ENCODE peak calls at places on chromosomes 2 and 18, in five cellular contexts. One of them, this sample, is unnamed.

GRCh38 chr18:10490401-10491289 is 35.2 kb upstream of the NAPG start:
- DNase-seq in stomach: no peak
- DNase-seq in tibial nerve: no peak
- DNase-seq in A549: peak
- DNase-seq in transverse colon: peak
- DNase-seq in this sample: no peak

GRCh38 chr2:113407446-113408099 is 29.9 kb upstream of the ZNG1B start:
- DNase-seq in stomach: no peak
- DNase-seq in tibial nerve: no peak
- DNase-seq in A549: peak
- DNase-seq in transverse colon: no peak
- DNase-seq in this sample: no peak

GRCh38 chr2:45905643-45905969 is 254.1 kb downstream of the PRKCE start:
- DNase-seq in stomach: no peak
- DNase-seq in tibial nerve: no peak
- DNase-seq in A549: no peak
- DNase-seq in transverse colon: no peak
- DNase-seq in this sample: no peak

GRCh38 chr18:34738173-34738894 is 28.2 kb downstream of the DTNA start:
- DNase-seq in stomach: no peak
- DNase-seq in tibial nerve: no peak
- DNase-seq in A549: peak
- DNase-seq in transverse colon: no peak
- DNase-seq in this sample: no peak

GRCh38 chr2:50368361-50368760 is 663.6 kb downstream of the NRXN1 start:
- DNase-seq in stomach: no peak
- DNase-seq in tibial nerve: no peak
- DNase-seq in A549: no peak
- DNase-seq in transverse colon: no peak
- DNase-seq in this sample: no peak

GRCh38 chr2:237072067-237072931 is 13.4 kb upstream of the COPS8 start:
- DNase-seq in stomach: peak
- DNase-seq in tibial nerve: peak
- DNase-seq in A549: peak
- DNase-seq in transverse colon: peak
- DNase-seq in this sample: no peak

GRCh38 chr18:37299471-37300304 is 265.9 kb downstream of the CELF4 start:
- DNase-seq in stomach: peak
- DNase-seq in tibial nerve: peak
- DNase-seq in A549: peak
- DNase-seq in transverse colon: peak
- DNase-seq in this sample: peak

GRCh38 chr2:70889716-70890037 is 46.0 kb upstream of the ATP6V1B1 start:
- DNase-seq in stomach: no peak
- DNase-seq in tibial nerve: no peak
- DNase-seq in A549: no peak
- DNase-seq in transverse colon: no peak
- DNase-seq in this sample: no peak

GRCh38 chr18:22229456-22230124 is 60.2 kb downstream of the GATA6 start:
- DNase-seq in stomach: no peak
- DNase-seq in tibial nerve: no peak
- DNase-seq in A549: no peak
- DNase-seq in transverse colon: no peak
- DNase-seq in this sample: no peak

GRCh38 chr2:26316041-26316440 is 29.9 kb upstream of the SELENOI start:
- DNase-seq in stomach: no peak
- DNase-seq in tibial nerve: no peak
- DNase-seq in A549: peak
- DNase-seq in transverse colon: no peak
- DNase-seq in this sample: no peak

GRCh38 chr18:1914489-1914888 is 656.8 kb downstream of the METTL4 start:
- DNase-seq in stomach: no peak
- DNase-seq in tibial nerve: no peak
- DNase-seq in A549: peak
- DNase-seq in transverse colon: no peak
- DNase-seq in this sample: no peak

GRCh38 chr2:45968946-45969584 is 317.6 kb downstream of the PRKCE start:
- DNase-seq in stomach: no peak
- DNase-seq in tibial nerve: peak
- DNase-seq in A549: no peak
- DNase-seq in transverse colon: no peak
- DNase-seq in this sample: no peak

GRCh38 chr2:37111971-37112370 is 27.7 kb downstream of the GPATCH11 start:
- DNase-seq in stomach: no peak
- DNase-seq in tibial nerve: no peak
- DNase-seq in A549: no peak
- DNase-seq in transverse colon: no peak
- DNase-seq in this sample: no peak

GRCh38 chr2:138395565-138396306 is 105.8 kb upstream of the SPOPL start:
- DNase-seq in stomach: no peak
- DNase-seq in tibial nerve: no peak
- DNase-seq in A549: peak
- DNase-seq in transverse colon: no peak
- DNase-seq in this sample: peak

GRCh38 chr2:226199555-226199954 is 600.1 kb downstream of the IRS1 start:
- DNase-seq in stomach: no peak
- DNase-seq in tibial nerve: no peak
- DNase-seq in A549: no peak
- DNase-seq in transverse colon: no peak
- DNase-seq in this sample: no peak

GRCh38 chr18:11553098-11553940 is 56.1 kb upstream of the SLC35G4 start:
- DNase-seq in stomach: no peak
- DNase-seq in tibial nerve: no peak
- DNase-seq in A549: peak
- DNase-seq in transverse colon: no peak
- DNase-seq in this sample: no peak

GRCh38 chr18:50193796-50194622 is 938 bp downstream of the MYO5B start:
- DNase-seq in stomach: peak
- DNase-seq in tibial nerve: no peak
- DNase-seq in A549: no peak
- DNase-seq in transverse colon: peak
- DNase-seq in this sample: peak

GRCh38 chr18:62989195-62989594 is 273.9 kb downstream of the PHLPP1 start:
- DNase-seq in stomach: no peak
- DNase-seq in tibial nerve: no peak
- DNase-seq in A549: no peak
- DNase-seq in transverse colon: no peak
- DNase-seq in this sample: no peak

GRCh38 chr2:3041841-3042600 is 335.6 kb downstream of the EIPR1 start:
- DNase-seq in stomach: no peak
- DNase-seq in tibial nerve: no peak
- DNase-seq in A549: no peak
- DNase-seq in transverse colon: no peak
- DNase-seq in this sample: no peak

GRCh38 chr18:44637210-44638051 is 43.3 kb upstream of the SETBP1 start:
- DNase-seq in stomach: no peak
- DNase-seq in tibial nerve: no peak
- DNase-seq in A549: peak
- DNase-seq in transverse colon: no peak
- DNase-seq in this sample: no peak

GRCh38 chr18:51235011-51235789 is 37.7 kb upstream of the MEX3C start:
- DNase-seq in stomach: no peak
- DNase-seq in tibial nerve: no peak
- DNase-seq in A549: peak
- DNase-seq in transverse colon: no peak
- DNase-seq in this sample: no peak

GRCh38 chr2:120982598-120982997 is 246.9 kb downstream of the GLI2 start:
- DNase-seq in stomach: no peak
- DNase-seq in tibial nerve: no peak
- DNase-seq in A549: no peak
- DNase-seq in transverse colon: no peak
- DNase-seq in this sample: peak

GRCh38 chr2:145431181-145431951 is 911.4 kb upstream of the ZEB2 start:
- DNase-seq in stomach: no peak
- DNase-seq in tibial nerve: no peak
- DNase-seq in A549: peak
- DNase-seq in transverse colon: no peak
- DNase-seq in this sample: no peak

GRCh38 chr18:54080854-54081253 is 143.6 kb downstream of the MBD2 start:
- DNase-seq in stomach: no peak
- DNase-seq in tibial nerve: no peak
- DNase-seq in A549: no peak
- DNase-seq in transverse colon: no peak
- DNase-seq in this sample: no peak

GRCh38 chr2:117972466-117973123 is 41.3 kb downstream of the CCDC93 start:
- DNase-seq in stomach: no peak
- DNase-seq in tibial nerve: no peak
- DNase-seq in A549: peak
- DNase-seq in transverse colon: no peak
- DNase-seq in this sample: no peak

GRCh38 chr2:166148811-166149400 is 21.1 kb upstream of the SCN1A start:
- DNase-seq in stomach: no peak
- DNase-seq in tibial nerve: no peak
- DNase-seq in A549: no peak
- DNase-seq in transverse colon: no peak
- DNase-seq in this sample: no peak

GRCh38 chr18:8332286-8332685 is 277.0 kb upstream of the RAB12 start:
- DNase-seq in stomach: no peak
- DNase-seq in tibial nerve: no peak
- DNase-seq in A549: no peak
- DNase-seq in transverse colon: no peak
- DNase-seq in this sample: no peak
- TF ChIP-seq EP300 in stomach: no peak
- TF ChIP-seq EP300 in tibial nerve: no peak
- TF ChIP-seq EP300 in A549: no peak
- TF ChIP-seq EP300 in transverse colon: no peak
- TF ChIP-seq EP300 in this sample: no peak

GRCh38 chr2:223688094-223688835 is 86.1 kb upstream of the SCG2 start:
- DNase-seq in stomach: no peak
- DNase-seq in tibial nerve: no peak
- DNase-seq in A549: no peak
- DNase-seq in transverse colon: no peak
- DNase-seq in this sample: no peak

GRCh38 chr2:223697921-223698645 is 95.9 kb upstream of the SCG2 start:
- DNase-seq in stomach: no peak
- DNase-seq in tibial nerve: no peak
- DNase-seq in A549: peak
- DNase-seq in transverse colon: no peak
- DNase-seq in this sample: no peak

GRCh38 chr2:223697316-223697875 is 95.2 kb upstream of the SCG2 start:
- DNase-seq in stomach: no peak
- DNase-seq in tibial nerve: no peak
- DNase-seq in A549: no peak
- DNase-seq in transverse colon: no peak
- DNase-seq in this sample: no peak

GRCh38 chr2:223696719-223697118 is 94.6 kb upstream of the SCG2 start:
- DNase-seq in stomach: no peak
- DNase-seq in tibial nerve: no peak
- DNase-seq in A549: peak
- DNase-seq in transverse colon: no peak
- DNase-seq in this sample: no peak

DNA sequence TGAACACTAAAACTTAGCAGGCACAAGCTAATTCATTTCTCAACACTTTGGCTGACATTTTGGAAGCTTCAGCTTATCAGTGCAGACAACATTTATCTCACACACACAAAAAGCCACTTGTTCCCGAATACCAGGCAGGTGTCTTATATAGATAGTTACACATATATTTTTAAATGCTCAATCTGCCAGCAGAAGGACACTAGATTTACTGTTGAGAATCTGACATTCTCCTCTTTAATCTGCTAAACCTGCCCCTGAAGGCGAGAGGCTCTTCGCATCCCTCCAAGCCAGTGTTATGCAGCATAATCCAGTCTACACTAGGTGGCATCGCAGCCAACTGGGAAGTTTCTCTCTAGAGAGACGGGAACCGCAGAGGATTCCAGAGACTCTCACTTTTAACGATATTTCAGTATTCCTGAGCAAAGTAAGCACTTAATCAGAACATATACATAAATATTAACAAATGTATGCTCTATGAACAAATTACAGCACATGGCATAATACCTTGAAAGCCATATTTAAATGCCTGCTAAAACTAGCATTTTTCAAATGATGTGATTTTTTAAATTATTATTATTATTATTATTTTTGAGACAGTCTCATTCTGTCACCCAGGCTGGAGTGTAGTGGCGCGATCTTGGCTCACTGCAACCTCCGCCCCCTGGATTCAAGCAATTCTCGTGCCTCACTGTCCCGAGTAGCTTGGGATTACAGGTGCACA is 90.2 kb upstream of the SCG2 start:
- DNase-seq in stomach: peak
- DNase-seq in tibial nerve: no peak
- DNase-seq in A549: peak
- DNase-seq in transverse colon: peak
- DNase-seq in this sample: no peak
- TF ChIP-seq EP300 in stomach: no peak
- TF ChIP-seq EP300 in tibial nerve: no peak
- TF ChIP-seq EP300 in A549: no peak
- TF ChIP-seq EP300 in transverse colon: no peak
- TF ChIP-seq EP300 in this sample: no peak

GRCh38 chr18:58247363-58247834 is 203.4 kb downstream of the NEDD4L start:
- DNase-seq in stomach: no peak
- DNase-seq in tibial nerve: no peak
- DNase-seq in A549: no peak
- DNase-seq in transverse colon: no peak
- DNase-seq in this sample: peak
- TF ChIP-seq EP300 in stomach: no peak
- TF ChIP-seq EP300 in tibial nerve: no peak
- TF ChIP-seq EP300 in A549: no peak
- TF ChIP-seq EP300 in transverse colon: no peak
- TF ChIP-seq EP300 in this sample: peak

DNA sequence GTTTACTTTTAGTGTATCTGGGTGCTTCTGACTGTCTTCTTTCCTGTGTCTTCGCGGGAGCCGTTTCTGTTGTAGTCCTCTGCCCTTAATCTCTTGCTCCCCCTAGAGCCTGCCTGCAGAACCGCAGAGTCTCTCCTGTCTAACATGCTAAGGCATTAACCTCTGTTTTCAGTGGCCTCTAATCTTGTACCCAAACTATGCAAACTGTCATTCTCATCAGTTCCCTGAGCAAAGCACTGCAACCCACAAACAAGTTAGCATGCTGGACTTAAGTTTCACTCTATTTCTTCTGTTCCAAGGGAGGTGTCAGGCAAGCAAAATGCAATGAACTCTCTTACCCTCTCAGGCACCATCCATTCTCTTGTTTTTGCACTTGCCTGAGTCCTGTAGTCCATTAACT is 138.4 kb downstream of the OTX1 start:
- DNase-seq in stomach: no peak
- DNase-seq in tibial nerve: no peak
- DNase-seq in A549: peak
- DNase-seq in transverse colon: peak
- DNase-seq in this sample: no peak
- TF ChIP-seq EP300 in stomach: no peak
- TF ChIP-seq EP300 in tibial nerve: no peak
- TF ChIP-seq EP300 in A549: no peak
- TF ChIP-seq EP300 in transverse colon: no peak
- TF ChIP-seq EP300 in this sample: no peak